ENCODE peak calls at places on chromosomes 3 and 15, in six cellular contexts. One of them, this sample, is unnamed.

GRCh38 chr3:53350652-53351051 is 3.3 kb upstream of the DCP1A start:
- DNase-seq in neuronal stem cell: no peak
- DNase-seq in NCI-H1092: no peak
- DNase-seq in Caki2: peak
- DNase-seq in activated gamma-delta T cell treated with anti-CD3 and anti-CD28 coated beads, Interleukin-2, amount 50 U/mL, for 16 hours: no peak
- DNase-seq in esophagus squamous epithelium: no peak
- DNase-seq in this sample: no peak

GRCh38 chr3:171783086-171783485 is 27.2 kb downstream of the PLD1 start:
- DNase-seq in neuronal stem cell: no peak
- DNase-seq in NCI-H1092: no peak
- DNase-seq in Caki2: peak
- DNase-seq in activated gamma-delta T cell treated with anti-CD3 and anti-CD28 coated beads, Interleukin-2, amount 50 U/mL, for 16 hours: no peak
- DNase-seq in esophagus squamous epithelium: no peak
- DNase-seq in this sample: no peak

GRCh38 chr3:29324180-29324651 is 43.3 kb downstream of the RBMS3 start:
- DNase-seq in neuronal stem cell: no peak
- DNase-seq in NCI-H1092: no peak
- DNase-seq in Caki2: peak
- DNase-seq in activated gamma-delta T cell treated with anti-CD3 and anti-CD28 coated beads, Interleukin-2, amount 50 U/mL, for 16 hours: no peak
- DNase-seq in esophagus squamous epithelium: no peak
- DNase-seq in this sample: no peak

GRCh38 chr15:89119489-89120478 is 31.5 kb downstream of the ABHD2 start:
- DNase-seq in neuronal stem cell: no peak
- DNase-seq in NCI-H1092: no peak
- DNase-seq in Caki2: peak
- DNase-seq in activated gamma-delta T cell treated with anti-CD3 and anti-CD28 coated beads, Interleukin-2, amount 50 U/mL, for 16 hours: no peak
- DNase-seq in esophagus squamous epithelium: no peak
- DNase-seq in this sample: no peak

GRCh38 chr3:45225465-45226205 is 452 bp downstream of the TMEM158 start:
- DNase-seq in neuronal stem cell: peak
- DNase-seq in NCI-H1092: no peak
- DNase-seq in Caki2: peak
- DNase-seq in activated gamma-delta T cell treated with anti-CD3 and anti-CD28 coated beads, Interleukin-2, amount 50 U/mL, for 16 hours: no peak
- DNase-seq in esophagus squamous epithelium: no peak
- DNase-seq in this sample: no peak

GRCh38 chr3:126548556-126549466 is 9.9 kb downstream of the C3orf22 start:
- DNase-seq in neuronal stem cell: no peak
- DNase-seq in NCI-H1092: no peak
- DNase-seq in Caki2: no peak
- DNase-seq in activated gamma-delta T cell treated with anti-CD3 and anti-CD28 coated beads, Interleukin-2, amount 50 U/mL, for 16 hours: no peak
- DNase-seq in esophagus squamous epithelium: no peak
- DNase-seq in this sample: peak

GRCh38 chr3:30632065-30632464 is 25.7 kb downstream of the TGFBR2 start:
- DNase-seq in neuronal stem cell: no peak
- DNase-seq in NCI-H1092: no peak
- DNase-seq in Caki2: no peak
- DNase-seq in activated gamma-delta T cell treated with anti-CD3 and anti-CD28 coated beads, Interleukin-2, amount 50 U/mL, for 16 hours: no peak
- DNase-seq in esophagus squamous epithelium: no peak
- DNase-seq in this sample: no peak

GRCh38 chr3:106013971-106014370 is 145.2 kb upstream of the CBLB start:
- DNase-seq in neuronal stem cell: no peak
- DNase-seq in NCI-H1092: no peak
- DNase-seq in Caki2: no peak
- DNase-seq in activated gamma-delta T cell treated with anti-CD3 and anti-CD28 coated beads, Interleukin-2, amount 50 U/mL, for 16 hours: no peak
- DNase-seq in esophagus squamous epithelium: no peak
- DNase-seq in this sample: no peak

GRCh38 chr3:1191061-1191460 is 98.2 kb downstream of the CNTN6 start:
- DNase-seq in neuronal stem cell: no peak
- DNase-seq in NCI-H1092: no peak
- DNase-seq in Caki2: peak
- DNase-seq in activated gamma-delta T cell treated with anti-CD3 and anti-CD28 coated beads, Interleukin-2, amount 50 U/mL, for 16 hours: no peak
- DNase-seq in esophagus squamous epithelium: no peak
- DNase-seq in this sample: no peak

GRCh38 chr3:46538803-46539442 is 27.2 kb downstream of the LRRC2 start:
- DNase-seq in neuronal stem cell: no peak
- DNase-seq in NCI-H1092: no peak
- DNase-seq in Caki2: no peak
- DNase-seq in activated gamma-delta T cell treated with anti-CD3 and anti-CD28 coated beads, Interleukin-2, amount 50 U/mL, for 16 hours: peak
- DNase-seq in esophagus squamous epithelium: peak
- DNase-seq in this sample: no peak

GRCh38 chr3:158091526-158091925 is 14.7 kb downstream of the SHOX2 start:
- DNase-seq in neuronal stem cell: no peak
- DNase-seq in NCI-H1092: no peak
- DNase-seq in Caki2: no peak
- DNase-seq in activated gamma-delta T cell treated with anti-CD3 and anti-CD28 coated beads, Interleukin-2, amount 50 U/mL, for 16 hours: no peak
- DNase-seq in esophagus squamous epithelium: no peak
- DNase-seq in this sample: no peak

GRCh38 chr3:49566312-49566711 is 12.0 kb downstream of the BSN start:
- DNase-seq in neuronal stem cell: no peak
- DNase-seq in NCI-H1092: no peak
- DNase-seq in Caki2: no peak
- DNase-seq in activated gamma-delta T cell treated with anti-CD3 and anti-CD28 coated beads, Interleukin-2, amount 50 U/mL, for 16 hours: no peak
- DNase-seq in esophagus squamous epithelium: no peak
- DNase-seq in this sample: no peak

GRCh38 chr3:66304293-66304692 is 83.5 kb downstream of the SLC25A26 start:
- DNase-seq in neuronal stem cell: no peak
- DNase-seq in NCI-H1092: no peak
- DNase-seq in Caki2: no peak
- DNase-seq in activated gamma-delta T cell treated with anti-CD3 and anti-CD28 coated beads, Interleukin-2, amount 50 U/mL, for 16 hours: no peak
- DNase-seq in esophagus squamous epithelium: no peak
- DNase-seq in this sample: no peak

GRCh38 chr15:101347454-101347853 is 52.4 kb upstream of the SNRPA1 start:
- DNase-seq in neuronal stem cell: no peak
- DNase-seq in NCI-H1092: no peak
- DNase-seq in Caki2: no peak
- DNase-seq in activated gamma-delta T cell treated with anti-CD3 and anti-CD28 coated beads, Interleukin-2, amount 50 U/mL, for 16 hours: no peak
- DNase-seq in esophagus squamous epithelium: no peak
- DNase-seq in this sample: no peak

GRCh38 chr3:149267565-149267964 is 45.9 kb upstream of the CP start:
- DNase-seq in neuronal stem cell: no peak
- DNase-seq in NCI-H1092: no peak
- DNase-seq in Caki2: peak
- DNase-seq in activated gamma-delta T cell treated with anti-CD3 and anti-CD28 coated beads, Interleukin-2, amount 50 U/mL, for 16 hours: no peak
- DNase-seq in esophagus squamous epithelium: no peak
- DNase-seq in this sample: no peak

GRCh38 chr15:92617197-92618037 is 38.2 kb downstream of the FAM174B start:
- DNase-seq in neuronal stem cell: no peak
- DNase-seq in NCI-H1092: peak
- DNase-seq in Caki2: peak
- DNase-seq in activated gamma-delta T cell treated with anti-CD3 and anti-CD28 coated beads, Interleukin-2, amount 50 U/mL, for 16 hours: no peak
- DNase-seq in esophagus squamous epithelium: no peak
- DNase-seq in this sample: no peak

GRCh38 chr3:19540464-19540863 is 392.2 kb downstream of the KCNH8 start:
- DNase-seq in neuronal stem cell: no peak
- DNase-seq in NCI-H1092: no peak
- DNase-seq in Caki2: no peak
- DNase-seq in activated gamma-delta T cell treated with anti-CD3 and anti-CD28 coated beads, Interleukin-2, amount 50 U/mL, for 16 hours: no peak
- DNase-seq in esophagus squamous epithelium: no peak
- DNase-seq in this sample: no peak

GRCh38 chr3:89059201-89059600 is 48.2 kb upstream of the EPHA3 start:
- DNase-seq in neuronal stem cell: no peak
- DNase-seq in NCI-H1092: no peak
- DNase-seq in Caki2: no peak
- DNase-seq in activated gamma-delta T cell treated with anti-CD3 and anti-CD28 coated beads, Interleukin-2, amount 50 U/mL, for 16 hours: no peak
- DNase-seq in esophagus squamous epithelium: no peak
- DNase-seq in this sample: no peak

GRCh38 chr3:149512073-149512782 is 37.7 kb downstream of the TM4SF4 start:
- DNase-seq in neuronal stem cell: peak
- DNase-seq in NCI-H1092: peak
- DNase-seq in Caki2: peak
- DNase-seq in activated gamma-delta T cell treated with anti-CD3 and anti-CD28 coated beads, Interleukin-2, amount 50 U/mL, for 16 hours: no peak
- DNase-seq in esophagus squamous epithelium: no peak
- DNase-seq in this sample: peak

GRCh38 chr3:190696777-190697501 is 165.6 kb downstream of the GMNC start:
- DNase-seq in neuronal stem cell: peak
- DNase-seq in NCI-H1092: no peak
- DNase-seq in Caki2: peak
- DNase-seq in activated gamma-delta T cell treated with anti-CD3 and anti-CD28 coated beads, Interleukin-2, amount 50 U/mL, for 16 hours: no peak
- DNase-seq in esophagus squamous epithelium: no peak
- DNase-seq in this sample: peak

GRCh38 chr15:70617076-70617910 is 146.1 kb downstream of the UACA start:
- DNase-seq in neuronal stem cell: no peak
- DNase-seq in NCI-H1092: no peak
- DNase-seq in Caki2: no peak
- DNase-seq in activated gamma-delta T cell treated with anti-CD3 and anti-CD28 coated beads, Interleukin-2, amount 50 U/mL, for 16 hours: no peak
- DNase-seq in esophagus squamous epithelium: no peak
- DNase-seq in this sample: no peak

GRCh38 chr3:12679468-12679867 is 15.6 kb upstream of the RAF1 start:
- DNase-seq in neuronal stem cell: no peak
- DNase-seq in NCI-H1092: no peak
- DNase-seq in Caki2: no peak
- DNase-seq in activated gamma-delta T cell treated with anti-CD3 and anti-CD28 coated beads, Interleukin-2, amount 50 U/mL, for 16 hours: no peak
- DNase-seq in esophagus squamous epithelium: no peak
- DNase-seq in this sample: no peak

GRCh38 chr15:100869151-100869999 is 10.3 kb upstream of the ALDH1A3 start:
- DNase-seq in neuronal stem cell: no peak
- DNase-seq in NCI-H1092: no peak
- DNase-seq in Caki2: no peak
- DNase-seq in activated gamma-delta T cell treated with anti-CD3 and anti-CD28 coated beads, Interleukin-2, amount 50 U/mL, for 16 hours: no peak
- DNase-seq in esophagus squamous epithelium: no peak
- DNase-seq in this sample: no peak

GRCh38 chr3:72414481-72415016 is 433.7 kb downstream of the SHQ1 start:
- DNase-seq in neuronal stem cell: no peak
- DNase-seq in NCI-H1092: no peak
- DNase-seq in Caki2: no peak
- DNase-seq in activated gamma-delta T cell treated with anti-CD3 and anti-CD28 coated beads, Interleukin-2, amount 50 U/mL, for 16 hours: no peak
- DNase-seq in esophagus squamous epithelium: no peak
- DNase-seq in this sample: no peak

GRCh38 chr3:159787794-159788205 is 200.8 kb upstream of the IL12A start:
- DNase-seq in neuronal stem cell: no peak
- DNase-seq in NCI-H1092: no peak
- DNase-seq in Caki2: peak
- DNase-seq in activated gamma-delta T cell treated with anti-CD3 and anti-CD28 coated beads, Interleukin-2, amount 50 U/mL, for 16 hours: no peak
- DNase-seq in esophagus squamous epithelium: no peak
- DNase-seq in this sample: no peak

GRCh38 chr3:178415384-178415783 is 120.9 kb upstream of the KCNMB2 start:
- DNase-seq in neuronal stem cell: no peak
- DNase-seq in NCI-H1092: no peak
- DNase-seq in Caki2: no peak
- DNase-seq in activated gamma-delta T cell treated with anti-CD3 and anti-CD28 coated beads, Interleukin-2, amount 50 U/mL, for 16 hours: no peak
- DNase-seq in esophagus squamous epithelium: no peak
- DNase-seq in this sample: no peak

GRCh38 chr3:196207833-196208607 is 3.2 kb downstream of the ZDHHC19 start:
- DNase-seq in neuronal stem cell: peak
- DNase-seq in NCI-H1092: no peak
- DNase-seq in Caki2: peak
- DNase-seq in activated gamma-delta T cell treated with anti-CD3 and anti-CD28 coated beads, Interleukin-2, amount 50 U/mL, for 16 hours: peak
- DNase-seq in esophagus squamous epithelium: no peak
- DNase-seq in this sample: peak

This sample was measured in NT2/D1.